ENCODE peak calls at places on chromosomes 16 and 17, in eight cellular contexts. C, H, Y, Z, O, F, I and U are unnamed samples.

GRCh38 chr16:12750554-12750918 is 53.2 kb downstream of the CPPED1 start:
- DNase-seq in C (no peak), H (no peak), Y (no peak), Z (no peak), O (no peak), F (no peak), I (no peak), U (no peak)

GRCh38 chr17:27520571-27521185 is 64.4 kb downstream of the KSR1 start:
- DNase-seq in C (no peak), H (no peak), Y (no peak), Z (no peak), O (no peak), F (no peak), I (no peak), U (no peak)

GRCh38 chr16:13957197-13958078 is 37.5 kb downstream of the ERCC4 start:
- DNase-seq in C (peak; percentile 84), H (no peak), Y (peak; percentile 97), Z (peak; percentile 78), O (peak; percentile 62), F (peak; percentile 70), I (peak; percentile 51), U (peak; percentile 20)

GRCh38 chr17:78844301-78845005 is 3.8 kb upstream of the USP36 start:
- DNase-seq in C (no peak), H (no peak), Y (no peak), Z (no peak), O (no peak), F (no peak), I (no peak), U (no peak)

GRCh38 chr16:8346291-8346690 is 244.0 kb downstream of the TMEM114 start:
- DNase-seq in C (no peak), H (no peak), Y (no peak), Z (peak; percentile 18), O (no peak), F (no peak), I (no peak), U (no peak)

GRCh38 chr17:67639997-67640396 is 77.7 kb upstream of the NOL11 start:
- DNase-seq in C (peak; percentile 48), H (no peak), Y (peak; percentile 55), Z (no peak), O (no peak), F (no peak), I (no peak), U (no peak)

GRCh38 chr16:84599528-84600202 is 18.2 kb downstream of the COTL1 start:
- DNase-seq in C (peak; percentile 66), H (peak; percentile 33), Y (peak; percentile 93), Z (peak; percentile 79), O (peak; percentile 53), F (no peak), I (peak; percentile 60), U (peak; percentile 18)

GRCh38 chr16:82720414-82720813 is 93.6 kb downstream of the CDH13 start:
- DNase-seq in C (no peak), H (no peak), Y (no peak), Z (no peak), O (no peak), F (no peak), I (no peak), U (no peak)

GRCh38 chr16:15953929-15954813 is 4.8 kb downstream of the ABCC1 start:
- DNase-seq in C (no peak), H (no peak), Y (no peak), Z (no peak), O (no peak), F (no peak), I (no peak), U (no peak)

GRCh38 chr16:1340730-1341494 is 7.5 kb downstream of the BAIAP3 start:
- DNase-seq in C (no peak), H (no peak), Y (no peak), Z (no peak), O (no peak), F (no peak), I (peak; percentile 13), U (no peak)

GRCh38 chr16:19916064-19916463 is 31.4 kb upstream of the GPRC5B start:
- DNase-seq in C (no peak), H (no peak), Y (no peak), Z (no peak), O (no peak), F (no peak), I (no peak), U (no peak)

GRCh38 chr17:32551186-32551955 is 64.6 kb downstream of the CDK5R1 start:
- DNase-seq in C (no peak), H (no peak), Y (no peak), Z (no peak), O (no peak), F (no peak), I (no peak), U (no peak)

GRCh38 chr17:37406635-37407455 is at the start of the genes ACACA and TADA2A:
- DNase-seq in C (peak; percentile 84), H (peak; percentile 63), Y (peak; percentile 94), Z (peak; percentile 86), O (peak; percentile 51), F (peak; percentile 72), I (peak; percentile 81), U (peak; percentile 83)

GRCh38 chr16:35141303-35141702 is 1681.9 kb downstream of the TP53TG3F start:
- DNase-seq in C (no peak), H (no peak), Y (no peak), Z (no peak), O (no peak), F (no peak), I (no peak), U (no peak)